ENCODE peak calls at places on chromosomes 16 and 17, in four cellular contexts. L is pancreas, Q is neural progenitor cell, N is GM13976. H is an unnamed sample.

GRCh38 chr16:89133457-89134127 is 38.0 kb upstream of the CDH15 start:
- DNase-seq in L (peak), N (no peak), Q (no peak), H (no peak)

GRCh38 chr17:57860414-57860999 is 10.7 kb upstream of the MRPS23 start:
- DNase-seq in N (no peak), L (no peak), Q (no peak), H (peak)

GRCh38 chr17:27631409-27631755 is 394 bp downstream of the LGALS9 start:
- DNase-seq in N (peak), Q (no peak), L (no peak), H (peak)

GRCh38 chr17:49822829-49823228 is 25.0 kb downstream of the TAC4 start:
- DNase-seq in L (no peak), Q (no peak), N (no peak), H (no peak)

GRCh38 chr17:65013613-65014391 is 42.7 kb downstream of the GNA13 start:
- DNase-seq in N (peak), Q (no peak), L (no peak), H (peak)

GRCh38 chr16:57381791-57382534 is 9.7 kb downstream of the CX3CL1 start:
- DNase-seq in Q (no peak), L (no peak), N (no peak), H (no peak)

GRCh38 chr16:49200223-49200820 is 81.3 kb downstream of the CBLN1 start:
- DNase-seq in L (no peak), N (no peak), Q (no peak), H (no peak)

GRCh38 chr17:61635913-61636432 is 45.0 kb upstream of the NACA2 start:
- DNase-seq in L (no peak), N (peak), Q (peak), H (peak)

GRCh38 chr17:46159686-46160085 is 33.5 kb downstream of the KANSL1 start:
- DNase-seq in Q (no peak), N (no peak), L (no peak), H (no peak)

GRCh38 chr17:40168262-40168832 is 8.9 kb upstream of the RAPGEFL1 start:
- DNase-seq in N (peak), Q (peak), L (peak), H (peak)

GRCh38 chr17:40664582-40665333 is at the start of gene KRT222:
- DNase-seq in N (no peak), Q (peak), L (no peak), H (no peak)

GRCh38 chr16:19765860-19766553 is 47.9 kb downstream of the IQCK start:
- DNase-seq in L (peak), Q (no peak), N (no peak), H (no peak)

GRCh38 chr17:79907855-79908254 is 68.6 kb upstream of the CBX4 start:
- DNase-seq in N (no peak), L (peak), Q (peak), H (no peak)

GRCh38 chr17:45997624-45998023 is 1.4 kb upstream of the STH start:
- DNase-seq in Q (no peak), N (no peak), L (no peak), H (no peak)

GRCh38 chr17:33049781-33050414 is 58.3 kb downstream of the SPACA3 start:
- DNase-seq in N (peak), Q (peak), L (no peak), H (peak)

GRCh38 chr16:86225905-86226371 is 284.4 kb upstream of the FOXF1 start:
- DNase-seq in N (no peak), L (no peak), Q (no peak), H (no peak)

GRCh38 chr16:86222541-86222940 is 287.8 kb upstream of the FOXF1 start:
- DNase-seq in N (no peak), L (no peak), Q (peak), H (no peak)

GRCh38 chr16:86222965-86223551 is 287.3 kb upstream of the FOXF1 start:
- DNase-seq in N (no peak), Q (no peak), L (no peak), H (no peak)

GRCh38 chr16:86224629-86225028 is 285.7 kb upstream of the FOXF1 start:
- DNase-seq in L (no peak), Q (no peak), N (no peak), H (no peak)

DNA sequence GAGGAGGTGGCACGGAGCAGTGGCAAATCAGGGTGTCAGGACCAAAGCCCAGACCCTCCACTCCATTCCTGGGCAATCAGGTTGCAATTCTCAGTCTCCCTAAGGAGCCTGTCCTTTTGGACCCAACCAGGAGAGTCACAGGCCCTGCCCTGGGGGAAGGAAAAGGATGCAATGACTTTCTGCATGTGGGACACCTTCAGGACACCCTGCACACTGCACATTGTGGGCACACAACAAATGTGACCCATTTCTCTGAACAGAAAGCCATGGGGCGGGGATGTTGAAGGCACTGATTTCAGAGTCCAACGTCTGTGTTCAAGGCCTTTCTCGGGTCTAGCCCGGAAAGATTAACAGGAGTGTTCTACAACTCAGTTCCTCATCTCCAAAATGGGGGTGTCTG is 286.2 kb upstream of the FOXF1 start:
- DNase-seq in L (no peak), N (no peak), Q (no peak), H (no peak)
- TF ChIP-seq CTCF in L (no peak), N (no peak), Q (no peak), H (no peak)

GRCh38 chr17:37661372-37662014 is 18.2 kb upstream of the DDX52 start:
- DNase-seq in L (no peak), N (no peak), Q (no peak), H (no peak)
- TF ChIP-seq CTCF in L (no peak), N (no peak), Q (peak), H (no peak)

GRCh38 chr16:55622930-55623561 is 32.7 kb upstream of the SLC6A2 start:
- DNase-seq in Q (peak), L (no peak), N (no peak), H (no peak)
- TF ChIP-seq CTCF in Q (peak), L (no peak), N (no peak), H (no peak)

GRCh38 chr17:74860999-74861553 is 1.4 kb upstream of the GRIN2C start:
- DNase-seq in Q (peak), L (no peak), N (no peak), H (no peak)

GRCh38 chr17:74861554-74862107 is 1.9 kb upstream of the GRIN2C start:
- DNase-seq in Q (no peak), L (no peak), N (no peak), H (no peak)

GRCh38 chr17:74860229-74860998 is 729 bp upstream of the GRIN2C start:
- DNase-seq in L (no peak), N (no peak), Q (peak), H (no peak)

GRCh38 chr17:74858672-74859438 is 830 bp downstream of the GRIN2C start:
- DNase-seq in Q (no peak), N (no peak), L (no peak), H (no peak)

GRCh38 chr17:74859439-74860228 is at the start of gene GRIN2C:
- DNase-seq in Q (peak), N (no peak), L (no peak), H (peak)
- TF ChIP-seq CTCF in Q (peak), N (peak), L (peak), H (peak)

DNA sequence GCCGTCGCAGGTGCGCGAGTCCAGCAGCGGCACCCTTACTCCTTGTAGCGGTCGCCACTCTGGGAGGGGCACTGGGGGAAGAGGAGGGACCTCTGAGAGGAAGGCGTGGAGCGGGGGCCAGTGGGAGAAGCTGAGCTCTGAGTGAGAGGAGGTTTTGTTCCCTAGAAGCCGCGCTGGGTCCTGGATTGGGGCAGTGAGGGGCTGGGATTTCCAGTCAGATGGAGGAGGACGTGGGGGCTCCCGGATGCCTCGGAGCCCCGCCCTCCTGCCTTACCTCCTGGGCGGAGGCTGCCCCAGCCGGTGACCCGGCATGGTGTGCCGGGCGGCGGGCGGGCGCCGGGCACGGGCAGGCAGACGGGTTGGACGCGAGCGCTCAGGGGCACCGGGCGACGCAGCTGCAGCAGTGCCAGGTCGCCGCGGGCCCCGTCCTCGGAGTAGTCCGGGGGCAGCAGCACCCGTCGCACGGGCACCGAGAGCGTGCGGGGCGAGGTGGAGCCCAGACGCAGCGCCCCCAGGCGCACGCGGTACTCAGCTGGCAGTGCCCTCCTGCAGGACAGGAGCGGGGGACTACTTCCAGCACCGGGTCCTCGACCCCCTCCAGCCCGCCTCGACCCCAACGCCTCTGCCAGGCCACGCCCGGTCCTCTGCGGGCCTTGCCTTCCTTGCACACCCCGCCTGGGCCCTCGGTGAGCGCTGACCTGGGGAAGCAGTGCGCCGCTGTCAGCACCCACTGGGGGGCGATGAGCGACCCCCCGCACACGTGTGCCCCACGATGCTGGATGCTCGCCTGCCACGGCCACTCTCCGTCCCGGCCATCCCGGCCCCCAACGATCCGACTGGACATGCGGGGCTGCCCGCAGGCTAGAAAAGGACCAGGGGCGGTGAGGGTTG is 2.0 kb downstream of the PRSS33 start:
- DNase-seq in N (peak), L (peak), Q (no peak), H (no peak)
- TF ChIP-seq CTCF in N (no peak), L (no peak), Q (peak), H (no peak)

GRCh38 chr17:6496116-6496481 is 51.8 kb downstream of the PIMREG start:
- DNase-seq in Q (peak), N (peak), L (peak), H (peak)

GRCh38 chr17:6496636-6497441 is 52.6 kb downstream of the PIMREG start:
- DNase-seq in Q (no peak), L (peak), N (no peak), H (no peak)

GRCh38 chr17:6497496-6498221 is 53.4 kb downstream of the PIMREG start:
- DNase-seq in Q (no peak), L (peak), N (no peak), H (no peak)

GRCh38 chr17:6494239-6494941 is 50.1 kb downstream of the PIMREG start:
- DNase-seq in Q (no peak), L (peak), N (no peak), H (no peak)

DNA sequence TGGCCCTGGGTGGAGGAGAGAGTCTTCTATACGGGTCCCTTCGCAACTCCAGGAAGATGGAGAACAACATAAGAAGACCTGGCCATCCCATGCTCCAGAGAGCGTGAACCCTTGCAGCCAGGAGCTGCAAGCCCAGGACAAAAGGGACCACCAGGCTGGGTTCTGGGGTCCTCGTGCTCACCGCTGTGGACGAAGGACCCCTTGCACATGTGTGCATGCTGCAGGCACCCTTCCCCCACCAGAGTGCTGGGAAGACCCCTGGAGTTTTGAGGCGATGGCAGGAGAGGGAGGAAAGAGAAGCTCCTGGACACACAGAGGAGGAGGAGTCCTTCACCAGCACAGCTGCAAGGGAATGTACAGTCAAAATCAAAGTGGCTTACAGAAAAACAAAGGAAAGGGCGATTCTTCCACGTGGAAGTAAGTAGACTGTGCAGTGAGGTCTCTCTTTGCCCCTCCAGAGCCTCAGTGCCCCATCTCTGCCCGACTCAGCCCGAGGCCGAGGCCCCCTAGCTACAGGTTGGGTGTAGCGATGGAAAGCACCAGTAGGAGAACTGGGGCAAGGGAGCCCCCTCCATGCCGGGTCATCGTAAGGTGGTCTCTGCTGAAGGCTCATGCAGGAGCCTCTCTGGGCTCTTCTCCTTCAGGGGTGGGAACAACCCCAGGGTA is 51.3 kb downstream of the PIMREG start:
- DNase-seq in L (peak), N (no peak), Q (no peak), H (no peak)
- TF ChIP-seq CTCF in L (no peak), N (no peak), Q (peak), H (no peak)

GRCh38 chr17:4536742-4537411 is 18.3 kb downstream of the MYBBP1A start:
- DNase-seq in Q (no peak), L (no peak), N (no peak), H (no peak)
- TF ChIP-seq CTCF in Q (no peak), L (no peak), N (no peak), H (no peak)

GRCh38 chr17:82019905-82020873 is 2.5 kb downstream of the CENPX start:
- DNase-seq in L (peak), Q (peak), N (peak), H (peak)
- TF ChIP-seq CTCF in L (peak), Q (peak), N (peak), H (peak)